ENCODE peak calls at places on chromosomes 2 and 18, in six cellular contexts. One of them, this sample, is unnamed. For H3K4me1, the result is how much of the 10 kb centered on the place peaks cover.

GRCh38 chr18:69935319-69936190 is 12.1 kb downstream of the CD226 start:
- DNase-seq in spleen: peak
- DNase-seq in K562: no peak
- DNase-seq in endothelial cell of umbilical vein: no peak
- DNase-seq in GM23338: no peak
- DNase-seq in HepG2: peak
- DNase-seq in this sample: peak

GRCh38 chr2:96315400-96316071 is 9.6 kb upstream of the ITPRIPL1 start:
- DNase-seq in spleen: no peak
- DNase-seq in K562: no peak
- DNase-seq in endothelial cell of umbilical vein: peak
- DNase-seq in GM23338: no peak
- DNase-seq in HepG2: peak
- DNase-seq in this sample: peak

GRCh38 chr2:37168217-37168981 is 11.6 kb upstream of the EIF2AK2 start:
- DNase-seq in spleen: no peak
- DNase-seq in K562: peak
- DNase-seq in endothelial cell of umbilical vein: peak
- DNase-seq in GM23338: peak
- DNase-seq in HepG2: peak
- DNase-seq in this sample: peak

GRCh38 chr2:174325932-174326879 is 8.5 kb upstream of the SP9 start:
- DNase-seq in spleen: peak
- DNase-seq in K562: peak
- DNase-seq in endothelial cell of umbilical vein: no peak
- DNase-seq in GM23338: peak
- DNase-seq in HepG2: no peak
- DNase-seq in this sample: peak

GRCh38 chr18:64095056-64095455 is 53.8 kb downstream of the LINC00305 start:
- DNase-seq in spleen: no peak
- DNase-seq in K562: no peak
- DNase-seq in endothelial cell of umbilical vein: no peak
- DNase-seq in GM23338: no peak
- DNase-seq in HepG2: no peak
- DNase-seq in this sample: no peak

GRCh38 chr2:98087447-98088065 is 589 bp downstream of the VWA3B start:
- DNase-seq in spleen: no peak
- DNase-seq in K562: no peak
- DNase-seq in endothelial cell of umbilical vein: no peak
- DNase-seq in GM23338: no peak
- DNase-seq in HepG2: no peak
- DNase-seq in this sample: no peak

GRCh38 chr2:41600460-41600859 is 447.4 kb upstream of the PKDCC start:
- DNase-seq in spleen: no peak
- DNase-seq in K562: no peak
- DNase-seq in endothelial cell of umbilical vein: no peak
- DNase-seq in GM23338: no peak
- DNase-seq in HepG2: no peak
- DNase-seq in this sample: no peak

GRCh38 chr2:127768775-127769479 is 42.0 kb downstream of the WDR33 start:
- DNase-seq in spleen: no peak
- DNase-seq in K562: no peak
- DNase-seq in endothelial cell of umbilical vein: no peak
- DNase-seq in GM23338: no peak
- DNase-seq in HepG2: no peak
- DNase-seq in this sample: no peak

GRCh38 chr18:23779696-23780303 is 90.5 kb downstream of the LAMA3 start:
- DNase-seq in spleen: no peak
- DNase-seq in K562: no peak
- DNase-seq in endothelial cell of umbilical vein: no peak
- DNase-seq in GM23338: peak
- DNase-seq in HepG2: peak
- DNase-seq in this sample: no peak

GRCh38 chr18:13290856-13291271 is 72.3 kb downstream of the LDLRAD4 start:
- DNase-seq in spleen: no peak
- DNase-seq in K562: no peak
- DNase-seq in endothelial cell of umbilical vein: no peak
- DNase-seq in GM23338: no peak
- DNase-seq in HepG2: no peak
- DNase-seq in this sample: no peak

GRCh38 chr2:48483916-48484315 is 46.0 kb upstream of the STON1 start:
- DNase-seq in spleen: no peak
- DNase-seq in K562: no peak
- DNase-seq in endothelial cell of umbilical vein: peak
- DNase-seq in GM23338: no peak
- DNase-seq in HepG2: no peak
- DNase-seq in this sample: no peak

GRCh38 chr18:5467666-5468065 is 76.1 kb downstream of the EPB41L3 start:
- DNase-seq in spleen: no peak
- DNase-seq in K562: no peak
- DNase-seq in endothelial cell of umbilical vein: no peak
- DNase-seq in GM23338: no peak
- DNase-seq in HepG2: no peak
- DNase-seq in this sample: no peak

GRCh38 chr18:56967032-56967431 is 179.9 kb upstream of the BOD1L2 start:
- DNase-seq in spleen: no peak
- DNase-seq in K562: no peak
- DNase-seq in endothelial cell of umbilical vein: no peak
- DNase-seq in GM23338: peak
- DNase-seq in HepG2: no peak
- DNase-seq in this sample: no peak

GRCh38 chr2:238868616-238869292 is 20.9 kb downstream of the TWIST2 start:
- DNase-seq in spleen: peak
- DNase-seq in K562: no peak
- DNase-seq in endothelial cell of umbilical vein: no peak
- DNase-seq in GM23338: no peak
- DNase-seq in HepG2: peak
- DNase-seq in this sample: peak
- TF ChIP-seq POLR2AphosphoS5 in spleen: peak
- TF ChIP-seq POLR2AphosphoS5 in K562: no peak
- TF ChIP-seq POLR2AphosphoS5 in endothelial cell of umbilical vein: no peak
- TF ChIP-seq POLR2AphosphoS5 in GM23338: no peak
- TF ChIP-seq POLR2AphosphoS5 in HepG2: no peak
- TF ChIP-seq POLR2AphosphoS5 in this sample: peak

GRCh38 chr2:196205891-196206408 is 34.6 kb upstream of the STK17B start:
- DNase-seq in spleen: no peak
- DNase-seq in K562: no peak
- DNase-seq in endothelial cell of umbilical vein: peak
- DNase-seq in GM23338: no peak
- DNase-seq in HepG2: no peak
- DNase-seq in this sample: no peak

GRCh38 chr2:196206804-196207203 is 35.4 kb upstream of the STK17B start:
- DNase-seq in spleen: no peak
- DNase-seq in K562: no peak
- DNase-seq in endothelial cell of umbilical vein: peak
- DNase-seq in GM23338: peak
- DNase-seq in HepG2: no peak
- DNase-seq in this sample: no peak

GRCh38 chr2:196204991-196205766 is 33.8 kb upstream of the STK17B start:
- DNase-seq in spleen: no peak
- DNase-seq in K562: no peak
- DNase-seq in endothelial cell of umbilical vein: no peak
- DNase-seq in GM23338: no peak
- DNase-seq in HepG2: no peak
- DNase-seq in this sample: no peak

GRCh38 chr2:196213252-196213651 is 41.9 kb upstream of the STK17B start:
- DNase-seq in spleen: no peak
- DNase-seq in K562: no peak
- DNase-seq in endothelial cell of umbilical vein: no peak
- DNase-seq in GM23338: no peak
- DNase-seq in HepG2: no peak
- DNase-seq in this sample: no peak

GRCh38 chr2:196208915-196209314 is 37.5 kb upstream of the STK17B start:
- DNase-seq in spleen: no peak
- DNase-seq in K562: no peak
- DNase-seq in endothelial cell of umbilical vein: no peak
- DNase-seq in GM23338: no peak
- DNase-seq in HepG2: no peak
- DNase-seq in this sample: no peak
- TF ChIP-seq CTCF in spleen: no peak
- TF ChIP-seq CTCF in K562: no peak
- TF ChIP-seq CTCF in endothelial cell of umbilical vein: no peak
- TF ChIP-seq CTCF in GM23338: no peak
- TF ChIP-seq CTCF in HepG2: no peak
- TF ChIP-seq CTCF in this sample: no peak

DNA sequence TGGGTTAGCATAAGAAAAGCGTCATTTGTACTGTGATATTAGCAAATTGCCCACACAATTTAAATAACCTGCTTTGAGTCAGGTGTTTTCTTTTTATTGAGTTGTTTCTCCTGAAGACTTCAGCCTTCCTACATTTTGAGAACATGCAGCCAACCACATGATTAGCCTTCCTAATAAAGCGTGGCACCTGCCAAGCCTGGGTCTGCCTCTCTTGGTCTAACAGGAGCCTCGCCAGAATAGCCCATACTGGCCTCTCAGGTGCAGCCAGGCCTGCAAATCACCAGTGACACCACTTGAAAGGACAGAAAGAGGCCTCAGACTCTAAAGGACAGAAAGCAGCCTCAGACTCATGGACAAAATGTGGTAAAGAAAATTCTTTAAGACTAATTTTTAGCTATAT is 653.8 kb downstream of the BCL11A start:
- DNase-seq in spleen: no peak
- DNase-seq in K562: no peak
- DNase-seq in endothelial cell of umbilical vein: no peak
- DNase-seq in GM23338: no peak
- DNase-seq in HepG2: no peak
- DNase-seq in this sample: no peak
- H3K4me1 ChIP-seq in spleen: under half
- H3K4me1 ChIP-seq in K562: under half
- H3K4me1 ChIP-seq in endothelial cell of umbilical vein: under half
- H3K4me1 ChIP-seq in GM23338: under half
- H3K4me1 ChIP-seq in HepG2: under half
- H3K4me1 ChIP-seq in this sample: under half

GRCh38 chr2:148122788-148123187 is 101.9 kb downstream of the MBD5 start:
- DNase-seq in spleen: no peak
- DNase-seq in K562: no peak
- DNase-seq in endothelial cell of umbilical vein: no peak
- DNase-seq in GM23338: no peak
- DNase-seq in HepG2: no peak
- DNase-seq in this sample: no peak
- TF ChIP-seq POLR2AphosphoS5 in spleen: no peak
- TF ChIP-seq POLR2AphosphoS5 in K562: no peak
- TF ChIP-seq POLR2AphosphoS5 in endothelial cell of umbilical vein: no peak
- TF ChIP-seq POLR2AphosphoS5 in GM23338: no peak
- TF ChIP-seq POLR2AphosphoS5 in HepG2: no peak
- TF ChIP-seq POLR2AphosphoS5 in this sample: no peak